ENCODE peak calls at places on chromosomes 2 and 18, in nine cellular contexts. One of them, this sample, is unnamed.

GRCh38 chr2:61436092-61436491 is 34.8 kb downstream of the USP34 start:
- DNase-seq in ACHN: no peak
- DNase-seq in ELF-1: no peak
- DNase-seq in NCI-H2171 treated with DMSO at 0.1 percent for 48 hours: no peak
- DNase-seq in cardiac fibroblast: peak
- DNase-seq in left cardiac atrium: no peak
- DNase-seq in AG04449: no peak
- DNase-seq in H9: no peak
- DNase-seq in NCI-H2029 treated with DMSO at 0.1 percent for 48 hours: no peak
- DNase-seq in this sample: no peak

GRCh38 chr2:239154971-239155805 is 245.6 kb downstream of the HDAC4 start:
- DNase-seq in ACHN: no peak
- DNase-seq in ELF-1: no peak
- DNase-seq in NCI-H2171 treated with DMSO at 0.1 percent for 48 hours: no peak
- DNase-seq in cardiac fibroblast: no peak
- DNase-seq in left cardiac atrium: no peak
- DNase-seq in AG04449: no peak
- DNase-seq in H9: peak
- DNase-seq in NCI-H2029 treated with DMSO at 0.1 percent for 48 hours: no peak
- DNase-seq in this sample: no peak

GRCh38 chr2:71679481-71679880 is 226.1 kb downstream of the DYSF start:
- DNase-seq in ACHN: no peak
- DNase-seq in ELF-1: no peak
- DNase-seq in NCI-H2171 treated with DMSO at 0.1 percent for 48 hours: no peak
- DNase-seq in cardiac fibroblast: no peak
- DNase-seq in left cardiac atrium: no peak
- DNase-seq in AG04449: no peak
- DNase-seq in H9: no peak
- DNase-seq in NCI-H2029 treated with DMSO at 0.1 percent for 48 hours: no peak
- DNase-seq in this sample: peak

GRCh38 chr2:109005686-109006204 is 16.7 kb upstream of the EDAR start:
- DNase-seq in ACHN: no peak
- DNase-seq in ELF-1: no peak
- DNase-seq in NCI-H2171 treated with DMSO at 0.1 percent for 48 hours: no peak
- DNase-seq in cardiac fibroblast: peak
- DNase-seq in left cardiac atrium: peak
- DNase-seq in AG04449: no peak
- DNase-seq in H9: no peak
- DNase-seq in NCI-H2029 treated with DMSO at 0.1 percent for 48 hours: no peak
- DNase-seq in this sample: no peak

GRCh38 chr2:86487062-86487461 is 45.9 kb downstream of the KDM3A start:
- DNase-seq in ACHN: no peak
- DNase-seq in ELF-1: no peak
- DNase-seq in NCI-H2171 treated with DMSO at 0.1 percent for 48 hours: no peak
- DNase-seq in cardiac fibroblast: no peak
- DNase-seq in left cardiac atrium: no peak
- DNase-seq in AG04449: no peak
- DNase-seq in H9: no peak
- DNase-seq in NCI-H2029 treated with DMSO at 0.1 percent for 48 hours: no peak
- DNase-seq in this sample: no peak

GRCh38 chr2:240904216-240905175 is 1.6 kb upstream of the CROCC2 start:
- DNase-seq in ACHN: no peak
- DNase-seq in ELF-1: no peak
- DNase-seq in NCI-H2171 treated with DMSO at 0.1 percent for 48 hours: no peak
- DNase-seq in cardiac fibroblast: no peak
- DNase-seq in left cardiac atrium: peak
- DNase-seq in AG04449: no peak
- DNase-seq in H9: no peak
- DNase-seq in NCI-H2029 treated with DMSO at 0.1 percent for 48 hours: no peak
- DNase-seq in this sample: peak

GRCh38 chr2:42979870-42980763 is 187.7 kb upstream of the HAAO start:
- DNase-seq in ACHN: no peak
- DNase-seq in ELF-1: no peak
- DNase-seq in NCI-H2171 treated with DMSO at 0.1 percent for 48 hours: no peak
- DNase-seq in cardiac fibroblast: no peak
- DNase-seq in left cardiac atrium: no peak
- DNase-seq in AG04449: no peak
- DNase-seq in H9: no peak
- DNase-seq in NCI-H2029 treated with DMSO at 0.1 percent for 48 hours: no peak
- DNase-seq in this sample: no peak

GRCh38 chr18:64110692-64111480 is 38.0 kb downstream of the LINC00305 start:
- DNase-seq in ACHN: no peak
- DNase-seq in ELF-1: peak
- DNase-seq in NCI-H2171 treated with DMSO at 0.1 percent for 48 hours: no peak
- DNase-seq in cardiac fibroblast: no peak
- DNase-seq in left cardiac atrium: no peak
- DNase-seq in AG04449: no peak
- DNase-seq in H9: no peak
- DNase-seq in NCI-H2029 treated with DMSO at 0.1 percent for 48 hours: no peak
- DNase-seq in this sample: no peak

GRCh38 chr2:99634234-99634633 is 144.4 kb upstream of the REV1 start:
- DNase-seq in ACHN: no peak
- DNase-seq in ELF-1: no peak
- DNase-seq in NCI-H2171 treated with DMSO at 0.1 percent for 48 hours: no peak
- DNase-seq in cardiac fibroblast: no peak
- DNase-seq in left cardiac atrium: no peak
- DNase-seq in AG04449: no peak
- DNase-seq in H9: no peak
- DNase-seq in NCI-H2029 treated with DMSO at 0.1 percent for 48 hours: no peak
- DNase-seq in this sample: no peak

GRCh38 chr2:219084791-219085190 is 24.1 kb upstream of the IHH start:
- DNase-seq in ACHN: no peak
- DNase-seq in ELF-1: no peak
- DNase-seq in NCI-H2171 treated with DMSO at 0.1 percent for 48 hours: no peak
- DNase-seq in cardiac fibroblast: no peak
- DNase-seq in left cardiac atrium: no peak
- DNase-seq in AG04449: no peak
- DNase-seq in H9: no peak
- DNase-seq in NCI-H2029 treated with DMSO at 0.1 percent for 48 hours: no peak
- DNase-seq in this sample: no peak

GRCh38 chr2:152594022-152594712 is 123.1 kb downstream of the PRPF40A start:
- DNase-seq in ACHN: no peak
- DNase-seq in ELF-1: no peak
- DNase-seq in NCI-H2171 treated with DMSO at 0.1 percent for 48 hours: no peak
- DNase-seq in cardiac fibroblast: no peak
- DNase-seq in left cardiac atrium: peak
- DNase-seq in AG04449: no peak
- DNase-seq in H9: no peak
- DNase-seq in NCI-H2029 treated with DMSO at 0.1 percent for 48 hours: peak
- DNase-seq in this sample: no peak

GRCh38 chr2:48279347-48279746 is 250.6 kb upstream of the STON1 start:
- DNase-seq in ACHN: no peak
- DNase-seq in ELF-1: no peak
- DNase-seq in NCI-H2171 treated with DMSO at 0.1 percent for 48 hours: no peak
- DNase-seq in cardiac fibroblast: no peak
- DNase-seq in left cardiac atrium: no peak
- DNase-seq in AG04449: no peak
- DNase-seq in H9: no peak
- DNase-seq in NCI-H2029 treated with DMSO at 0.1 percent for 48 hours: no peak
- DNase-seq in this sample: no peak

GRCh38 chr2:100178085-100178788 is 35.8 kb upstream of the AFF3 start:
- DNase-seq in ACHN: peak
- DNase-seq in ELF-1: peak
- DNase-seq in NCI-H2171 treated with DMSO at 0.1 percent for 48 hours: peak
- DNase-seq in cardiac fibroblast: peak
- DNase-seq in left cardiac atrium: peak
- DNase-seq in AG04449: no peak
- DNase-seq in H9: peak
- DNase-seq in NCI-H2029 treated with DMSO at 0.1 percent for 48 hours: peak
- DNase-seq in this sample: no peak

GRCh38 chr2:15363142-15363541 is 198.0 kb downstream of the NBAS start:
- DNase-seq in ACHN: peak
- DNase-seq in ELF-1: no peak
- DNase-seq in NCI-H2171 treated with DMSO at 0.1 percent for 48 hours: no peak
- DNase-seq in cardiac fibroblast: peak
- DNase-seq in left cardiac atrium: no peak
- DNase-seq in AG04449: peak
- DNase-seq in H9: no peak
- DNase-seq in NCI-H2029 treated with DMSO at 0.1 percent for 48 hours: no peak
- DNase-seq in this sample: no peak

GRCh38 chr2:232568161-232568560 is 17.7 kb downstream of the EIF4E2 start:
- DNase-seq in ACHN: peak
- DNase-seq in ELF-1: no peak
- DNase-seq in NCI-H2171 treated with DMSO at 0.1 percent for 48 hours: no peak
- DNase-seq in cardiac fibroblast: peak
- DNase-seq in left cardiac atrium: no peak
- DNase-seq in AG04449: peak
- DNase-seq in H9: no peak
- DNase-seq in NCI-H2029 treated with DMSO at 0.1 percent for 48 hours: no peak
- DNase-seq in this sample: no peak

GRCh38 chr2:112605926-112606325 is 21.5 kb downstream of the CHCHD5 start:
- DNase-seq in ACHN: no peak
- DNase-seq in ELF-1: no peak
- DNase-seq in NCI-H2171 treated with DMSO at 0.1 percent for 48 hours: no peak
- DNase-seq in cardiac fibroblast: no peak
- DNase-seq in left cardiac atrium: no peak
- DNase-seq in AG04449: no peak
- DNase-seq in H9: no peak
- DNase-seq in NCI-H2029 treated with DMSO at 0.1 percent for 48 hours: no peak
- DNase-seq in this sample: no peak

GRCh38 chr2:105415007-105415406 is 16.2 kb upstream of the FHL2 start:
- DNase-seq in ACHN: no peak
- DNase-seq in ELF-1: no peak
- DNase-seq in NCI-H2171 treated with DMSO at 0.1 percent for 48 hours: no peak
- DNase-seq in cardiac fibroblast: no peak
- DNase-seq in left cardiac atrium: no peak
- DNase-seq in AG04449: no peak
- DNase-seq in H9: no peak
- DNase-seq in NCI-H2029 treated with DMSO at 0.1 percent for 48 hours: no peak
- DNase-seq in this sample: no peak

GRCh38 chr18:1659190-1659589 is 754.5 kb downstream of the ADCYAP1 start:
- DNase-seq in ACHN: no peak
- DNase-seq in ELF-1: no peak
- DNase-seq in NCI-H2171 treated with DMSO at 0.1 percent for 48 hours: peak
- DNase-seq in cardiac fibroblast: no peak
- DNase-seq in left cardiac atrium: no peak
- DNase-seq in AG04449: no peak
- DNase-seq in H9: no peak
- DNase-seq in NCI-H2029 treated with DMSO at 0.1 percent for 48 hours: peak
- DNase-seq in this sample: no peak

GRCh38 chr18:80196528-80197320 is 50.6 kb downstream of the PARD6G start:
- DNase-seq in ACHN: no peak
- DNase-seq in ELF-1: peak
- DNase-seq in NCI-H2171 treated with DMSO at 0.1 percent for 48 hours: no peak
- DNase-seq in cardiac fibroblast: peak
- DNase-seq in left cardiac atrium: no peak
- DNase-seq in AG04449: no peak
- DNase-seq in H9: no peak
- DNase-seq in NCI-H2029 treated with DMSO at 0.1 percent for 48 hours: no peak
- DNase-seq in this sample: peak

GRCh38 chr2:229057997-229058553 is 213.0 kb downstream of the PID1 start:
- DNase-seq in ACHN: no peak
- DNase-seq in ELF-1: no peak
- DNase-seq in NCI-H2171 treated with DMSO at 0.1 percent for 48 hours: no peak
- DNase-seq in cardiac fibroblast: no peak
- DNase-seq in left cardiac atrium: no peak
- DNase-seq in AG04449: no peak
- DNase-seq in H9: no peak
- DNase-seq in NCI-H2029 treated with DMSO at 0.1 percent for 48 hours: no peak
- DNase-seq in this sample: no peak

GRCh38 chr18:52903858-52904257 is 563.9 kb downstream of the DCC start:
- DNase-seq in ACHN: peak
- DNase-seq in ELF-1: peak
- DNase-seq in NCI-H2171 treated with DMSO at 0.1 percent for 48 hours: peak
- DNase-seq in cardiac fibroblast: peak
- DNase-seq in left cardiac atrium: no peak
- DNase-seq in AG04449: no peak
- DNase-seq in H9: peak
- DNase-seq in NCI-H2029 treated with DMSO at 0.1 percent for 48 hours: no peak
- DNase-seq in this sample: peak

GRCh38 chr2:39497077-39497867 is 60.2 kb upstream of the MAP4K3 start:
- DNase-seq in ACHN: no peak
- DNase-seq in ELF-1: no peak
- DNase-seq in NCI-H2171 treated with DMSO at 0.1 percent for 48 hours: no peak
- DNase-seq in cardiac fibroblast: peak
- DNase-seq in left cardiac atrium: no peak
- DNase-seq in AG04449: no peak
- DNase-seq in H9: no peak
- DNase-seq in NCI-H2029 treated with DMSO at 0.1 percent for 48 hours: no peak
- DNase-seq in this sample: no peak